ENCODE peak calls at places on chromosomes 3 and 15, in eight cellular contexts. I is naive thymus-derived CD4-positive, alpha-beta T cell; A is effector CD8-positive, alpha-beta T cell; Z is ovary; S is AG08396; N is activated T-cell treated with anti-CD3 and anti-CD28 coated beads for 24 hours; F is stimulated activated naive B cell treated with anti-CD40 and anti-IgM and Interleukin-4, amounts not matched to agents 10 μg/mL and 1 μg/mL and 100 μg/mL, for 72 hours; B is HT-29. V is an unnamed sample.

GRCh38 chr3:192887047-192887446 is 30.6 kb downstream of the MB21D2 start:
- DNase-seq in I (no peak), A (no peak), Z (no peak), S (no peak), N (no peak), F (no peak), B (no peak), V (peak)

GRCh38 chr3:42265059-42265991 is 660 bp downstream of the CCK start:
- DNase-seq in I (no peak), A (no peak), Z (no peak), S (no peak), N (no peak), F (no peak), B (no peak), V (no peak)

GRCh38 chr3:112759681-112760080 is 87.0 kb downstream of the CD200R1L start:
- DNase-seq in I (no peak), A (no peak), Z (no peak), S (no peak), N (no peak), F (no peak), B (no peak), V (no peak)

GRCh38 chr3:198079771-198080520 is 119.9 kb downstream of the LMLN start:
- DNase-seq in I (no peak), A (peak), Z (no peak), S (peak), N (peak), F (no peak), B (no peak), V (no peak)

GRCh38 chr3:105793040-105793439 is 75.8 kb downstream of the CBLB start:
- DNase-seq in I (no peak), A (no peak), Z (no peak), S (no peak), N (no peak), F (no peak), B (no peak), V (no peak)

GRCh38 chr3:168998792-168999191 is 664.7 kb downstream of the MECOM start:
- DNase-seq in I (no peak), A (no peak), Z (no peak), S (no peak), N (no peak), F (no peak), B (no peak), V (no peak)

GRCh38 chr15:41241251-41241964 is 10.3 kb downstream of the CHP1 start:
- DNase-seq in I (no peak), A (no peak), Z (no peak), S (no peak), N (no peak), F (no peak), B (peak), V (peak)

GRCh38 chr3:154060606-154061380 is 60.4 kb upstream of the ARHGEF26 start:
- DNase-seq in I (no peak), A (no peak), Z (no peak), S (peak), N (no peak), F (no peak), B (peak), V (no peak)

GRCh38 chr3:55143928-55144671 is 216.2 kb upstream of the LRTM1 start:
- DNase-seq in I (no peak), A (no peak), Z (no peak), S (no peak), N (no peak), F (no peak), B (no peak), V (no peak)

GRCh38 chr15:80991446-80991845 is 1.8 kb upstream of the MESD start:
- DNase-seq in I (peak), A (no peak), Z (no peak), S (peak), N (no peak), F (no peak), B (no peak), V (peak)

GRCh38 chr3:46213201-46213600 is 5.1 kb upstream of the CCR1 start:
- DNase-seq in I (peak), A (no peak), Z (no peak), S (no peak), N (no peak), F (no peak), B (no peak), V (peak)

GRCh38 chr3:22284559-22284958 is 533.5 kb upstream of the ZNF385D start:
- DNase-seq in I (no peak), A (no peak), Z (no peak), S (no peak), N (no peak), F (no peak), B (no peak), V (no peak)

GRCh38 chr15:65086680-65087111 is 10.2 kb downstream of the KBTBD13 start:
- DNase-seq in I (no peak), A (no peak), Z (no peak), S (no peak), N (no peak), F (no peak), B (peak), V (no peak)

GRCh38 chr3:85594648-85595047 is 635.9 kb downstream of the CADM2 start:
- DNase-seq in I (no peak), A (no peak), Z (no peak), S (no peak), N (no peak), F (no peak), B (no peak), V (no peak)

GRCh38 chr3:160796089-160796812 is 40.2 kb downstream of the PPM1L start:
- DNase-seq in I (no peak), A (no peak), Z (no peak), S (no peak), N (no peak), F (no peak), B (no peak), V (no peak)

GRCh38 chr3:87307805-87308204 is 31.4 kb upstream of the POU1F1 start:
- DNase-seq in I (no peak), A (no peak), Z (no peak), S (no peak), N (no peak), F (no peak), B (no peak), V (no peak)

GRCh38 chr3:170811928-170812591 is 57.9 kb downstream of the RPL22L1 start:
- DNase-seq in I (peak), A (peak), Z (peak), S (peak), N (peak), F (peak), B (peak), V (peak)

GRCh38 chr3:129605593-129606521 is 619 bp downstream of the PLXND1 start:
- DNase-seq in I (peak), A (no peak), Z (peak), S (peak), N (no peak), F (peak), B (peak), V (peak)

GRCh38 chr3:143139786-143140185 is 20.2 kb downstream of the CHST2 start:
- DNase-seq in I (no peak), A (no peak), Z (no peak), S (no peak), N (no peak), F (no peak), B (no peak), V (no peak)

GRCh38 chr3:40290396-40290795 is 19.1 kb upstream of the EIF1B start:
- DNase-seq in I (no peak), A (no peak), Z (no peak), S (no peak), N (no peak), F (no peak), B (no peak), V (peak)

GRCh38 chr15:58138106-58138505 is at the start of gene AQP9:
- DNase-seq in I (no peak), A (no peak), Z (no peak), S (no peak), N (no peak), F (no peak), B (no peak), V (no peak)

GRCh38 chr15:75043509-75044257 is 20.3 kb downstream of the PPCDC start:
- DNase-seq in I (no peak), A (no peak), Z (peak), S (peak), N (no peak), F (peak), B (peak), V (peak)

GRCh38 chr15:39685999-39686613 is 96.5 kb downstream of the FSIP1 start:
- DNase-seq in I (peak), A (no peak), Z (no peak), S (peak), N (peak), F (no peak), B (peak), V (peak)

GRCh38 chr3:25235033-25235432 is 193.0 kb upstream of the RARB start:
- DNase-seq in I (no peak), A (no peak), Z (no peak), S (no peak), N (no peak), F (no peak), B (no peak), V (no peak)

GRCh38 chr15:91516866-91517265 is 336.6 kb upstream of the SLCO3A1 start:
- DNase-seq in I (no peak), A (no peak), Z (no peak), S (no peak), N (no peak), F (no peak), B (no peak), V (no peak)

GRCh38 chr15:90075420-90076289 is 26.6 kb downstream of the IDH2 start:
- DNase-seq in I (no peak), A (no peak), Z (no peak), S (no peak), N (no peak), F (no peak), B (peak), V (peak)

GRCh38 chr3:11385908-11386307 is 113.7 kb downstream of the ATG7 start:
- DNase-seq in I (no peak), A (no peak), Z (no peak), S (no peak), N (no peak), F (no peak), B (no peak), V (no peak)

V was measured in small intestine.